ENCODE peak calls at places on chromosome 1, in six cellular contexts. One of them, this sample, is unnamed.

GRCh38 chr1:171188388-171189266 is 3.5 kb downstream of the FMO2 start:
- DNase-seq in neuronal stem cell: peak; percentile 9
- DNase-seq in mesendoderm: peak; percentile 75
- DNase-seq in H9: peak; percentile 58
- DNase-seq in IMR-90: peak; percentile 65
- DNase-seq in trophoblast cell: peak; percentile 47
- DNase-seq in this sample: peak; percentile 51

GRCh38 chr1:212477680-212478466 is 45.2 kb downstream of the NENF start:
- DNase-seq in neuronal stem cell: no peak
- DNase-seq in mesendoderm: no peak
- DNase-seq in H9: no peak
- DNase-seq in IMR-90: no peak
- DNase-seq in trophoblast cell: peak; percentile 29
- DNase-seq in this sample: no peak

GRCh38 chr1:203695116-203695515 is 68.5 kb downstream of the ATP2B4 start:
- DNase-seq in neuronal stem cell: no peak
- DNase-seq in mesendoderm: no peak
- DNase-seq in H9: no peak
- DNase-seq in IMR-90: no peak
- DNase-seq in trophoblast cell: no peak
- DNase-seq in this sample: no peak

GRCh38 chr1:70090875-70091274 is 114.5 kb downstream of the LRRC40 start:
- DNase-seq in neuronal stem cell: no peak
- DNase-seq in mesendoderm: peak; percentile 25
- DNase-seq in H9: no peak
- DNase-seq in IMR-90: peak; percentile 79
- DNase-seq in trophoblast cell: peak; percentile 33
- DNase-seq in this sample: peak; percentile 59

GRCh38 chr1:87024936-87025537 is 110.6 kb downstream of the HS2ST1 start:
- DNase-seq in neuronal stem cell: no peak
- DNase-seq in mesendoderm: peak; percentile 78
- DNase-seq in H9: peak; percentile 32
- DNase-seq in IMR-90: peak; percentile 22
- DNase-seq in trophoblast cell: no peak
- DNase-seq in this sample: peak; percentile 46

GRCh38 chr1:16383917-16384316 is 16.9 kb downstream of the SZRD1 start:
- DNase-seq in neuronal stem cell: no peak
- DNase-seq in mesendoderm: no peak
- DNase-seq in H9: no peak
- DNase-seq in IMR-90: no peak
- DNase-seq in trophoblast cell: no peak
- DNase-seq in this sample: no peak

GRCh38 chr1:155873860-155874259 is 14.5 kb downstream of the SYT11 start:
- DNase-seq in neuronal stem cell: no peak
- DNase-seq in mesendoderm: no peak
- DNase-seq in H9: no peak
- DNase-seq in IMR-90: peak; percentile 80
- DNase-seq in trophoblast cell: no peak
- DNase-seq in this sample: no peak

GRCh38 chr1:84796201-84796600 is 96.8 kb downstream of the LPAR3 start:
- DNase-seq in neuronal stem cell: no peak
- DNase-seq in mesendoderm: no peak
- DNase-seq in H9: no peak
- DNase-seq in IMR-90: no peak
- DNase-seq in trophoblast cell: no peak
- DNase-seq in this sample: no peak

GRCh38 chr1:8023995-8024313 is 2.2 kb downstream of the ERRFI1 start:
- DNase-seq in neuronal stem cell: no peak
- DNase-seq in mesendoderm: peak; percentile 58
- DNase-seq in H9: no peak
- DNase-seq in IMR-90: no peak
- DNase-seq in trophoblast cell: no peak
- DNase-seq in this sample: peak; percentile 21

GRCh38 chr1:30372792-30373433 is 350.5 kb downstream of the MATN1 start:
- DNase-seq in neuronal stem cell: no peak
- DNase-seq in mesendoderm: peak; percentile 51
- DNase-seq in H9: peak; percentile 71
- DNase-seq in IMR-90: no peak
- DNase-seq in trophoblast cell: no peak
- DNase-seq in this sample: no peak

GRCh38 chr1:26376050-26376449 is 3.5 kb upstream of the ZNF683 start:
- DNase-seq in neuronal stem cell: no peak
- DNase-seq in mesendoderm: no peak
- DNase-seq in H9: no peak
- DNase-seq in IMR-90: no peak
- DNase-seq in trophoblast cell: no peak
- DNase-seq in this sample: no peak

GRCh38 chr1:184069675-184070074 is 18.1 kb downstream of the TSEN15 start:
- DNase-seq in neuronal stem cell: no peak
- DNase-seq in mesendoderm: no peak
- DNase-seq in H9: no peak
- DNase-seq in IMR-90: peak; percentile 59
- DNase-seq in trophoblast cell: no peak
- DNase-seq in this sample: peak; percentile 22

GRCh38 chr1:1462318-1462966 is 9.1 kb upstream of the ATAD3B start:
- DNase-seq in neuronal stem cell: no peak
- DNase-seq in mesendoderm: peak; percentile 16
- DNase-seq in H9: no peak
- DNase-seq in IMR-90: no peak
- DNase-seq in trophoblast cell: no peak
- DNase-seq in this sample: no peak

GRCh38 chr1:59564192-59564891 is 250.4 kb upstream of the HOOK1 start:
- DNase-seq in neuronal stem cell: no peak
- DNase-seq in mesendoderm: no peak
- DNase-seq in H9: no peak
- DNase-seq in IMR-90: no peak
- DNase-seq in trophoblast cell: no peak
- DNase-seq in this sample: peak; percentile 14

GRCh38 chr1:167761400-167761799 is 39.6 kb downstream of the MPZL1 start:
- DNase-seq in neuronal stem cell: no peak
- DNase-seq in mesendoderm: no peak
- DNase-seq in H9: no peak
- DNase-seq in IMR-90: no peak
- DNase-seq in trophoblast cell: no peak
- DNase-seq in this sample: no peak

GRCh38 chr1:201206152-201206551 is 15.5 kb downstream of the IGFN1 start:
- DNase-seq in neuronal stem cell: no peak
- DNase-seq in mesendoderm: no peak
- DNase-seq in H9: no peak
- DNase-seq in IMR-90: no peak
- DNase-seq in trophoblast cell: no peak
- DNase-seq in this sample: no peak

GRCh38 chr1:58741689-58742553 is 41.9 kb downstream of the JUN start:
- DNase-seq in neuronal stem cell: no peak
- DNase-seq in mesendoderm: peak; percentile 34
- DNase-seq in H9: no peak
- DNase-seq in IMR-90: no peak
- DNase-seq in trophoblast cell: no peak
- DNase-seq in this sample: peak; percentile 53

GRCh38 chr1:232886304-232886703 is 64.1 kb upstream of the NTPCR start:
- DNase-seq in neuronal stem cell: no peak
- DNase-seq in mesendoderm: no peak
- DNase-seq in H9: no peak
- DNase-seq in IMR-90: no peak
- DNase-seq in trophoblast cell: no peak
- DNase-seq in this sample: no peak

GRCh38 chr1:118979754-118980270 is 8.3 kb downstream of the TBX15 start:
- DNase-seq in neuronal stem cell: peak; percentile 47
- DNase-seq in mesendoderm: peak; percentile 39
- DNase-seq in H9: no peak
- DNase-seq in IMR-90: no peak
- DNase-seq in trophoblast cell: no peak
- DNase-seq in this sample: no peak

GRCh38 chr1:231385118-231385748 is 36.9 kb downstream of the EGLN1 start:
- DNase-seq in neuronal stem cell: no peak
- DNase-seq in mesendoderm: no peak
- DNase-seq in H9: no peak
- DNase-seq in IMR-90: no peak
- DNase-seq in trophoblast cell: no peak
- DNase-seq in this sample: no peak

GRCh38 chr1:183191833-183192232 is 5.8 kb downstream of the LAMC2 start:
- DNase-seq in neuronal stem cell: no peak
- DNase-seq in mesendoderm: no peak
- DNase-seq in H9: no peak
- DNase-seq in IMR-90: peak; percentile 95
- DNase-seq in trophoblast cell: no peak
- DNase-seq in this sample: peak; percentile 69

GRCh38 chr1:113934511-113935055 is 5.5 kb downstream of the HIPK1 start:
- DNase-seq in neuronal stem cell: no peak
- DNase-seq in mesendoderm: no peak
- DNase-seq in H9: no peak
- DNase-seq in IMR-90: no peak
- DNase-seq in trophoblast cell: no peak
- DNase-seq in this sample: no peak

GRCh38 chr1:232899839-232900238 is 50.6 kb upstream of the NTPCR start:
- DNase-seq in neuronal stem cell: no peak
- DNase-seq in mesendoderm: peak; percentile 7
- DNase-seq in H9: no peak
- DNase-seq in IMR-90: no peak
- DNase-seq in trophoblast cell: no peak
- DNase-seq in this sample: no peak

GRCh38 chr1:155320661-155321576 is at the start of gene RUSC1:
- DNase-seq in neuronal stem cell: no peak
- DNase-seq in mesendoderm: peak; percentile 79
- DNase-seq in H9: peak; percentile 91
- DNase-seq in IMR-90: peak; percentile 49
- DNase-seq in trophoblast cell: peak; percentile 31
- DNase-seq in this sample: peak; percentile 51

DNA sequence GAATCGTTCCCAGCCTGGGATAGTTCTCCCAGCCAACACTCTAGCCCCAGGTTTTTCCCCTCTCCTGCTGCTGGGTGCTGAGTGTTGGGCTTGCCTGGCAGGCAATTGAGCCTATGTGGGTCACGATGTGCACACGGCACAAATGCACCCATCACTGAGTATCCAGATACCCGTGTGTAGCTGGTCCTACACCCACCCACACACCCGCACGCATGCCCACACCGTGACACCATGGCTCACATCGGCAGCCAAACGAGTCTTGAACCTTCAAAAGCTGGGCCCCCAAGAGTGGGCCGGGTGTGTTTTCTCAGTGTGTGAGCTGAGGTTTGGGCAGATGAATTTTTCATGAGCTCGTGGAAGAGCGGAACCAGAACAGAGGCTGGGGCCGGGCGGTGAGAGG is 188.5 kb downstream of the GRIK3 start:
- DNase-seq in neuronal stem cell: no peak
- DNase-seq in mesendoderm: no peak
- DNase-seq in H9: no peak
- DNase-seq in IMR-90: no peak
- DNase-seq in trophoblast cell: no peak
- DNase-seq in this sample: no peak
- H3K18ac ChIP-seq in neuronal stem cell: no peak overlapping the region
- H3K18ac ChIP-seq in mesendoderm: no peak overlapping the region
- H3K18ac ChIP-seq in H9: no peak overlapping the region
- H3K18ac ChIP-seq in IMR-90: no peak overlapping the region
- H3K18ac ChIP-seq in trophoblast cell: no peak overlapping the region
- H3K18ac ChIP-seq in this sample: no peak overlapping the region

DNA sequence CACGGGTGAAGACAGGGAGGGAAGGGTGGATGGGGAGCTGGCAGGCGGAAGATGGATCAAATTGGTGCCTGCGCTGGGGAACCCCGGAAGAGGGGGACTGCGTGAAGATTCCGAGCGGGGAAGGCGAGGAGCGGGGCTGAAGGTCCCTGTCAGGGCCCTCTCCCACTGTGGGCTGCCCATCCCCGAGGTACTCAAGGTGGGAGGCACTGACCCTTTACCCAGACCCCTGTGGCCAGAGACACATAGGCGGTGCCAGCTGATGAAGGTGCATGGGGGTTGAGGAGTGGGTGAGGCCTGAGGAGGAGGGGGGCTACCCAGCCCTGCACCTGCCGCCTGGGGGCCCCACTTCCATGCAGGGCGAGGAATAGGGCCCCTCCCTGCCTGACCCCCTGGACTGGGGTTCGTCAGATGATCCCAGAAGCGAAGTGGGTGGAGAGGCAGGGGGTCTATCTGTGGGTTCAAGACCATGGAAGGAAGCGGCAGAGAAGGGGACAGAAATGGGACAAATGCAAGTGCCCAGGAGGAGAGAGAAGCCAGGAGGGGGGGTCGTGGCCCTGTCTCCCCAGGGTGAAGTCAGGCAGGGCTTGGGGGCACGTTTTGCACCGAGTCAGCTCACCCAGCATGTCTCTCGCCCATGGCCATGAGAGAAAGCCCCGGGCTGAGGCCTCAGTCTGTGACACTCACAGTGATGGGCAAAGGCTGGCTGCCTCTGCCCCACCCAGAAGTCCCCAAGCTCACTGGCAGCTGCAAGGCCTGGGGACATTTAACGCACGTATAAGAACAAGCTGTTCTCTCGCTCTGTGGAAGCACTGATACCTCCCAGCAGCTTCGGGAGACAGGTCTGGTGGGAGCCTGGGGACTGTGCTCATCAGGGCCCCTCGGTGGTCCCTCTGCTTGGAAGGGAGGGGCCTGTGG is 7.0 kb upstream of the MMEL1 start:
- DNase-seq in neuronal stem cell: no peak
- DNase-seq in mesendoderm: no peak
- DNase-seq in H9: no peak
- DNase-seq in IMR-90: no peak
- DNase-seq in trophoblast cell: no peak
- DNase-seq in this sample: no peak
- H3K18ac ChIP-seq in neuronal stem cell: peak overlapping the region; percentile 28
- H3K18ac ChIP-seq in mesendoderm: no peak overlapping the region
- H3K18ac ChIP-seq in H9: no peak overlapping the region
- H3K18ac ChIP-seq in IMR-90: no peak overlapping the region
- H3K18ac ChIP-seq in trophoblast cell: no peak overlapping the region
- H3K18ac ChIP-seq in this sample: no peak overlapping the region

GRCh38 chr1:150259758-150260669 is 2.4 kb downstream of the CA14 start:
- DNase-seq in neuronal stem cell: peak; percentile 73
- DNase-seq in mesendoderm: peak; percentile 94
- DNase-seq in H9: peak; percentile 91
- DNase-seq in IMR-90: no peak
- DNase-seq in trophoblast cell: peak; percentile 35
- DNase-seq in this sample: peak; percentile 42
- H3K18ac ChIP-seq in neuronal stem cell: peak overlapping the region; percentile 76
- H3K18ac ChIP-seq in mesendoderm: peak overlapping the region; percentile 96
- H3K18ac ChIP-seq in H9: no peak overlapping the region
- H3K18ac ChIP-seq in IMR-90: no peak overlapping the region
- H3K18ac ChIP-seq in trophoblast cell: no peak overlapping the region
- H3K18ac ChIP-seq in this sample: peak overlapping the region; percentile 63

GRCh38 chr1:17466359-17466758 is 26.9 kb upstream of the RCC2 start:
- DNase-seq in neuronal stem cell: no peak
- DNase-seq in mesendoderm: no peak
- DNase-seq in H9: peak; percentile 53
- DNase-seq in IMR-90: no peak
- DNase-seq in trophoblast cell: no peak
- DNase-seq in this sample: no peak

GRCh38 chr1:17472814-17473213 is 33.3 kb upstream of the RCC2 start:
- DNase-seq in neuronal stem cell: no peak
- DNase-seq in mesendoderm: no peak
- DNase-seq in H9: no peak
- DNase-seq in IMR-90: no peak
- DNase-seq in trophoblast cell: no peak
- DNase-seq in this sample: no peak

GRCh38 chr1:17470021-17470799 is 30.7 kb upstream of the RCC2 start:
- DNase-seq in neuronal stem cell: no peak
- DNase-seq in mesendoderm: peak; percentile 82
- DNase-seq in H9: peak; percentile 74
- DNase-seq in IMR-90: no peak
- DNase-seq in trophoblast cell: no peak
- DNase-seq in this sample: no peak

GRCh38 chr1:17475729-17476128 is 36.3 kb upstream of the RCC2 start:
- DNase-seq in neuronal stem cell: no peak
- DNase-seq in mesendoderm: no peak
- DNase-seq in H9: peak; percentile 22
- DNase-seq in IMR-90: peak; percentile 66
- DNase-seq in trophoblast cell: peak; percentile 98
- DNase-seq in this sample: peak; percentile 8

GRCh38 chr1:17471393-17471792 is 31.9 kb upstream of the RCC2 start:
- DNase-seq in neuronal stem cell: no peak
- DNase-seq in mesendoderm: no peak
- DNase-seq in H9: no peak
- DNase-seq in IMR-90: no peak
- DNase-seq in trophoblast cell: no peak
- DNase-seq in this sample: no peak
- H3K18ac ChIP-seq in neuronal stem cell: no peak overlapping the region
- H3K18ac ChIP-seq in mesendoderm: no peak overlapping the region
- H3K18ac ChIP-seq in H9: peak overlapping the region; percentile 12
- H3K18ac ChIP-seq in IMR-90: no peak overlapping the region
- H3K18ac ChIP-seq in trophoblast cell: no peak overlapping the region
- H3K18ac ChIP-seq in this sample: no peak overlapping the region